ENCODE peak calls at places on chromosomes 7 and 10, in seven cellular contexts. One of them, this sample, is unnamed.

GRCh38 chr10:78520737-78521430 is 487.2 kb downstream of the RPS24 start:
- DNase-seq in PC-9: peak; percentile 91
- DNase-seq in endothelial cell of umbilical vein: peak; percentile 46
- DNase-seq in PC-3: peak; percentile 100
- DNase-seq in GM23338: peak; percentile 57
- DNase-seq in IMR-90: peak; percentile 65
- DNase-seq in neuronal stem cell: no peak
- DNase-seq in this sample: peak; percentile 64

GRCh38 chr10:52668024-52668423 is 104.6 kb downstream of the MBL2 start:
- DNase-seq in PC-3: peak; percentile 59
- DNase-seq in IMR-90: no peak
- DNase-seq in neuronal stem cell: no peak
- DNase-seq in PC-9: no peak
- DNase-seq in endothelial cell of umbilical vein: peak; percentile 86
- DNase-seq in GM23338: no peak
- DNase-seq in this sample: no peak

GRCh38 chr10:97426776-97427570 is 982 bp downstream of the PGAM1 start:
- DNase-seq in IMR-90: no peak
- DNase-seq in GM23338: peak; percentile 37
- DNase-seq in PC-3: peak; percentile 17
- DNase-seq in PC-9: no peak
- DNase-seq in neuronal stem cell: no peak
- DNase-seq in endothelial cell of umbilical vein: peak; percentile 43
- DNase-seq in this sample: no peak

GRCh38 chr10:71272122-71272771 is 46.8 kb upstream of the SLC29A3 start:
- DNase-seq in PC-9: no peak
- DNase-seq in GM23338: no peak
- DNase-seq in PC-3: peak; percentile 69
- DNase-seq in IMR-90: peak; percentile 80
- DNase-seq in endothelial cell of umbilical vein: peak; percentile 80
- DNase-seq in neuronal stem cell: no peak
- DNase-seq in this sample: no peak

GRCh38 chr7:115724400-115725056 is 306.0 kb downstream of the TFEC start:
- DNase-seq in GM23338: no peak
- DNase-seq in endothelial cell of umbilical vein: peak; percentile 52
- DNase-seq in IMR-90: no peak
- DNase-seq in neuronal stem cell: no peak
- DNase-seq in PC-9: no peak
- DNase-seq in PC-3: peak; percentile 19
- DNase-seq in this sample: no peak

GRCh38 chr7:77685219-77685618 is 11.0 kb upstream of the RSBN1L start:
- DNase-seq in neuronal stem cell: no peak
- DNase-seq in endothelial cell of umbilical vein: no peak
- DNase-seq in IMR-90: no peak
- DNase-seq in GM23338: peak; percentile 61
- DNase-seq in PC-3: peak; percentile 67
- DNase-seq in PC-9: peak; percentile 81
- DNase-seq in this sample: no peak

GRCh38 chr7:40608321-40609075 is 473.7 kb downstream of the SUGCT start:
- DNase-seq in PC-9: no peak
- DNase-seq in endothelial cell of umbilical vein: no peak
- DNase-seq in PC-3: peak; percentile 69
- DNase-seq in GM23338: no peak
- DNase-seq in IMR-90: no peak
- DNase-seq in neuronal stem cell: no peak
- DNase-seq in this sample: no peak

GRCh38 chr7:75967573-75967997 is 26.8 kb downstream of the TMEM120A start:
- DNase-seq in PC-9: no peak
- DNase-seq in endothelial cell of umbilical vein: peak; percentile 76
- DNase-seq in IMR-90: peak; percentile 21
- DNase-seq in PC-3: no peak
- DNase-seq in neuronal stem cell: no peak
- DNase-seq in GM23338: no peak
- DNase-seq in this sample: no peak

GRCh38 chr7:152647-153046 is 39.7 kb upstream of the FAM20C start:
- DNase-seq in PC-3: no peak
- DNase-seq in IMR-90: no peak
- DNase-seq in endothelial cell of umbilical vein: no peak
- DNase-seq in neuronal stem cell: no peak
- DNase-seq in GM23338: no peak
- DNase-seq in PC-9: no peak
- DNase-seq in this sample: no peak

GRCh38 chr7:138226001-138226476 is 149.8 kb downstream of the AKR1D1 start:
- DNase-seq in PC-9: no peak
- DNase-seq in PC-3: peak; percentile 57
- DNase-seq in neuronal stem cell: no peak
- DNase-seq in endothelial cell of umbilical vein: peak; percentile 14
- DNase-seq in IMR-90: no peak
- DNase-seq in GM23338: no peak
- DNase-seq in this sample: no peak

GRCh38 chr10:11256896-11257295 is 239.2 kb downstream of the CELF2 start:
- DNase-seq in IMR-90: no peak
- DNase-seq in GM23338: peak; percentile 22
- DNase-seq in PC-9: no peak
- DNase-seq in endothelial cell of umbilical vein: no peak
- DNase-seq in PC-3: no peak
- DNase-seq in neuronal stem cell: no peak
- DNase-seq in this sample: no peak

GRCh38 chr10:11658801-11659368 is 47.4 kb upstream of the USP6NL start:
- DNase-seq in endothelial cell of umbilical vein: no peak
- DNase-seq in PC-3: peak; percentile 15
- DNase-seq in GM23338: no peak
- DNase-seq in PC-9: no peak
- DNase-seq in neuronal stem cell: no peak
- DNase-seq in IMR-90: no peak
- DNase-seq in this sample: peak; percentile 9

GRCh38 chr7:108618056-108618455 is 48.4 kb downstream of the DNAJB9 start:
- DNase-seq in IMR-90: no peak
- DNase-seq in GM23338: peak; percentile 28
- DNase-seq in endothelial cell of umbilical vein: no peak
- DNase-seq in neuronal stem cell: no peak
- DNase-seq in PC-9: peak; percentile 36
- DNase-seq in PC-3: peak; percentile 43
- DNase-seq in this sample: no peak

GRCh38 chr10:44195120-44196007 is 189.5 kb downstream of the CXCL12 start:
- DNase-seq in GM23338: no peak
- DNase-seq in neuronal stem cell: no peak
- DNase-seq in endothelial cell of umbilical vein: peak; percentile 2
- DNase-seq in PC-9: no peak
- DNase-seq in IMR-90: peak; percentile 94
- DNase-seq in PC-3: peak; percentile 73
- DNase-seq in this sample: no peak

GRCh38 chr7:129550673-129551360 is 48.5 kb downstream of the SMKR1 start:
- DNase-seq in IMR-90: no peak
- DNase-seq in neuronal stem cell: no peak
- DNase-seq in PC-3: no peak
- DNase-seq in GM23338: no peak
- DNase-seq in endothelial cell of umbilical vein: no peak
- DNase-seq in PC-9: no peak
- DNase-seq in this sample: no peak

GRCh38 chr7:20895563-20895962 is 108.9 kb upstream of the SP8 start:
- DNase-seq in neuronal stem cell: no peak
- DNase-seq in PC-3: peak; percentile 79
- DNase-seq in endothelial cell of umbilical vein: no peak
- DNase-seq in PC-9: no peak
- DNase-seq in GM23338: no peak
- DNase-seq in IMR-90: no peak
- DNase-seq in this sample: no peak

GRCh38 chr10:128027306-128027705 is 98.9 kb downstream of the MKI67 start:
- DNase-seq in GM23338: no peak
- DNase-seq in endothelial cell of umbilical vein: no peak
- DNase-seq in PC-9: no peak
- DNase-seq in IMR-90: no peak
- DNase-seq in PC-3: no peak
- DNase-seq in neuronal stem cell: no peak
- DNase-seq in this sample: no peak

GRCh38 chr7:11760372-11760771 is 71.6 kb downstream of the THSD7A start:
- DNase-seq in PC-3: no peak
- DNase-seq in endothelial cell of umbilical vein: no peak
- DNase-seq in neuronal stem cell: no peak
- DNase-seq in IMR-90: no peak
- DNase-seq in PC-9: no peak
- DNase-seq in GM23338: no peak
- DNase-seq in this sample: no peak

GRCh38 chr10:133100706-133101463 is 13.2 kb downstream of the ADGRA1 start:
- DNase-seq in endothelial cell of umbilical vein: no peak
- DNase-seq in GM23338: peak; percentile 98
- DNase-seq in PC-3: no peak
- DNase-seq in neuronal stem cell: peak; percentile 89
- DNase-seq in PC-9: no peak
- DNase-seq in IMR-90: no peak
- DNase-seq in this sample: peak; percentile 99

GRCh38 chr10:52213511-52213831 is 100.6 kb upstream of the DKK1 start:
- DNase-seq in IMR-90: peak; percentile 75
- DNase-seq in GM23338: peak; percentile 71
- DNase-seq in neuronal stem cell: peak; percentile 8
- DNase-seq in PC-9: no peak
- DNase-seq in endothelial cell of umbilical vein: no peak
- DNase-seq in PC-3: peak; percentile 61
- DNase-seq in this sample: peak; percentile 49

GRCh38 chr7:51007708-51008505 is 225.2 kb upstream of the GRB10 start:
- DNase-seq in IMR-90: no peak
- DNase-seq in PC-3: no peak
- DNase-seq in neuronal stem cell: no peak
- DNase-seq in GM23338: no peak
- DNase-seq in PC-9: no peak
- DNase-seq in endothelial cell of umbilical vein: no peak
- DNase-seq in this sample: no peak

GRCh38 chr7:51009716-51010496 is 227.2 kb upstream of the GRB10 start:
- DNase-seq in endothelial cell of umbilical vein: peak; percentile 5
- DNase-seq in PC-3: peak; percentile 60
- DNase-seq in neuronal stem cell: no peak
- DNase-seq in GM23338: no peak
- DNase-seq in IMR-90: peak; percentile 28
- DNase-seq in PC-9: peak; percentile 63
- DNase-seq in this sample: no peak

GRCh38 chr7:51011710-51012350 is 229.1 kb upstream of the GRB10 start:
- DNase-seq in GM23338: no peak
- DNase-seq in neuronal stem cell: no peak
- DNase-seq in endothelial cell of umbilical vein: no peak
- DNase-seq in PC-3: no peak
- DNase-seq in PC-9: no peak
- DNase-seq in IMR-90: no peak
- DNase-seq in this sample: no peak

GRCh38 chr7:51012569-51013217 is 230.0 kb upstream of the GRB10 start:
- DNase-seq in PC-3: no peak
- DNase-seq in neuronal stem cell: no peak
- DNase-seq in endothelial cell of umbilical vein: no peak
- DNase-seq in PC-9: no peak
- DNase-seq in GM23338: no peak
- DNase-seq in IMR-90: no peak
- DNase-seq in this sample: no peak

GRCh38 chr7:51010534-51010933 is 227.8 kb upstream of the GRB10 start:
- DNase-seq in IMR-90: no peak
- DNase-seq in neuronal stem cell: no peak
- DNase-seq in PC-3: no peak
- DNase-seq in GM23338: no peak
- DNase-seq in endothelial cell of umbilical vein: peak; percentile 3
- DNase-seq in PC-9: no peak
- DNase-seq in this sample: no peak
- H3K27ac ChIP-seq in IMR-90: no peak overlapping the region
- H3K27ac ChIP-seq in neuronal stem cell: no peak overlapping the region
- H3K27ac ChIP-seq in PC-3: peak overlapping the region; percentile 25
- H3K27ac ChIP-seq in GM23338: no peak overlapping the region
- H3K27ac ChIP-seq in endothelial cell of umbilical vein: no peak overlapping the region
- H3K27ac ChIP-seq in PC-9: no peak overlapping the region
- H3K27ac ChIP-seq in this sample: no peak overlapping the region

DNA sequence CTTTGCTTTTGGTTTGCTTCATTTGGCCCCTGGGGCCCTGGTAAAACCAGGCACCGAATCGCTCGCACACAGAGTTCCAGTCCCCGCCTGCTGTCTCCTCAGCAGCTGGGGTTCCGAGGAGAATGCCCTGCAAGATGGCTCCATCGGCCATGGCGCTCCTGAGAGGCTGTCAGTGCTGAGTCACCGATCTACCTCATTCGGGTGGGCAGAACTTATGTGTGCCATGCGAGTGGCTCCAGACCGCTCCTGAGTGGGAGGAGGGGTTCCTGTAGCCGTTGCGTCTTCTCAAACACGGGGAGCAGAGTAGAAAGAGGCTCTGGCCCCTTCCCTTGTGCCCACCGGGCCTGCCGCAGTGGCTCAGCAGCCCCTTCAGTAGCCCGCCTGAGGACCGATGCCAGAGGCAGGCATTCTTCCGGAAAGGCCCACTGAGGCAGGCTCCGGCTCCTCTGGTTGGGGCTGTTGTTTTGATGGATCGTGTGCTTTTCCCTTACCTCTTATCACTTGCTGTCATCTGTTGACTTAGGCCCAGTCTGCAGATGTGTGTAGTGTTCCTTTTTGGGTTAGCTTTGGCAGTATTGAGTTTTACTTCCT is 923 bp downstream of the CHPF2 start:
- DNase-seq in PC-9: peak; percentile 73
- DNase-seq in endothelial cell of umbilical vein: peak; percentile 86
- DNase-seq in neuronal stem cell: no peak
- DNase-seq in GM23338: peak; percentile 57
- DNase-seq in PC-3: peak; percentile 76
- DNase-seq in IMR-90: peak; percentile 89
- DNase-seq in this sample: no peak
- H2AFZ ChIP-seq in PC-9: peak overlapping the region; percentile 92
- H2AFZ ChIP-seq in endothelial cell of umbilical vein: no peak overlapping the region
- H2AFZ ChIP-seq in neuronal stem cell: peak overlapping the region; percentile 84
- H2AFZ ChIP-seq in GM23338: peak overlapping the region; percentile 59
- H2AFZ ChIP-seq in PC-3: peak overlapping the region; percentile 94
- H2AFZ ChIP-seq in IMR-90: peak overlapping the region; percentile 99
- H2AFZ ChIP-seq in this sample: no peak overlapping the region

GRCh38 chr7:127895814-127896280 is 135.4 kb downstream of the LRRC4 start:
- DNase-seq in PC-3: no peak
- DNase-seq in neuronal stem cell: no peak
- DNase-seq in PC-9: no peak
- DNase-seq in IMR-90: no peak
- DNase-seq in GM23338: no peak
- DNase-seq in endothelial cell of umbilical vein: no peak
- DNase-seq in this sample: no peak
- H3K4me2 ChIP-seq in PC-3: no peak overlapping the region
- H3K4me2 ChIP-seq in neuronal stem cell: no peak overlapping the region
- H3K4me2 ChIP-seq in PC-9: no peak overlapping the region
- H3K4me2 ChIP-seq in IMR-90: no peak overlapping the region
- H3K4me2 ChIP-seq in GM23338: peak overlapping the region; percentile 56
- H3K4me2 ChIP-seq in endothelial cell of umbilical vein: no peak overlapping the region
- H3K4me2 ChIP-seq in this sample: no peak overlapping the region

GRCh38 chr7:139691253-139691781 is 86.5 kb downstream of the HIPK2 start:
- DNase-seq in PC-3: no peak
- DNase-seq in neuronal stem cell: no peak
- DNase-seq in IMR-90: no peak
- DNase-seq in GM23338: no peak
- DNase-seq in endothelial cell of umbilical vein: no peak
- DNase-seq in PC-9: no peak
- DNase-seq in this sample: no peak

GRCh38 chr7:139694389-139694676 is 83.5 kb downstream of the HIPK2 start:
- DNase-seq in IMR-90: no peak
- DNase-seq in neuronal stem cell: no peak
- DNase-seq in endothelial cell of umbilical vein: no peak
- DNase-seq in GM23338: no peak
- DNase-seq in PC-9: no peak
- DNase-seq in PC-3: no peak
- DNase-seq in this sample: no peak

GRCh38 chr7:139693651-139694388 is 84.0 kb downstream of the HIPK2 start:
- DNase-seq in neuronal stem cell: no peak
- DNase-seq in endothelial cell of umbilical vein: no peak
- DNase-seq in IMR-90: peak; percentile 75
- DNase-seq in PC-3: no peak
- DNase-seq in PC-9: no peak
- DNase-seq in GM23338: no peak
- DNase-seq in this sample: no peak

GRCh38 chr7:139695616-139696015 is 82.2 kb downstream of the HIPK2 start:
- DNase-seq in neuronal stem cell: no peak
- DNase-seq in IMR-90: no peak
- DNase-seq in PC-9: no peak
- DNase-seq in PC-3: no peak
- DNase-seq in GM23338: no peak
- DNase-seq in endothelial cell of umbilical vein: no peak
- DNase-seq in this sample: no peak

GRCh38 chr7:139692723-139693122 is 85.1 kb downstream of the HIPK2 start:
- DNase-seq in PC-9: no peak
- DNase-seq in IMR-90: no peak
- DNase-seq in GM23338: no peak
- DNase-seq in endothelial cell of umbilical vein: no peak
- DNase-seq in PC-3: no peak
- DNase-seq in neuronal stem cell: no peak
- DNase-seq in this sample: no peak
- H3K27ac ChIP-seq in PC-9: no peak overlapping the region
- H3K27ac ChIP-seq in IMR-90: no peak overlapping the region
- H3K27ac ChIP-seq in GM23338: no peak overlapping the region
- H3K27ac ChIP-seq in endothelial cell of umbilical vein: no peak overlapping the region
- H3K27ac ChIP-seq in PC-3: peak overlapping the region; percentile 6
- H3K27ac ChIP-seq in neuronal stem cell: no peak overlapping the region
- H3K27ac ChIP-seq in this sample: no peak overlapping the region

This sample was measured in H9.